ENCODE peak calls at places on chromosomes 16 and 17, in five cellular contexts. One of them, this sample, is unnamed.
A peak's percentile ranks its signal among the peaks of the same experiment; 100 is the strongest.

GRCh38 chr16:500699-501098 is 26.8 kb upstream of the CAPN15 start:
- DNase-seq in tibial nerve: no peak
- DNase-seq in psoas muscle: no peak
- DNase-seq in mucosa of descending colon: no peak
- DNase-seq in AG10803: no peak
- DNase-seq in this sample: no peak

GRCh38 chr16:83269541-83269940 is 538.2 kb upstream of the HSBP1 start:
- DNase-seq in psoas muscle: no peak
- DNase-seq in tibial nerve: no peak
- DNase-seq in mucosa of descending colon: no peak
- DNase-seq in AG10803: no peak
- DNase-seq in this sample: no peak

GRCh38 chr16:57518520-57518919 is 17.9 kb downstream of the CCDC102A start:
- DNase-seq in psoas muscle: no peak
- DNase-seq in tibial nerve: no peak
- DNase-seq in mucosa of descending colon: no peak
- DNase-seq in AG10803: no peak
- DNase-seq in this sample: no peak

GRCh38 chr16:13568803-13569202 is 351.2 kb upstream of the ERCC4 start:
- DNase-seq in mucosa of descending colon: no peak
- DNase-seq in psoas muscle: no peak
- DNase-seq in tibial nerve: no peak
- DNase-seq in AG10803: no peak
- DNase-seq in this sample: no peak

GRCh38 chr16:72024862-72025382 is 16.4 kb downstream of the DHODH start:
- DNase-seq in AG10803: no peak
- DNase-seq in mucosa of descending colon: no peak
- DNase-seq in tibial nerve: no peak
- DNase-seq in psoas muscle: no peak
- DNase-seq in this sample: no peak

GRCh38 chr17:8611671-8612298 is 18.7 kb downstream of the MYH10 start:
- DNase-seq in mucosa of descending colon: no peak
- DNase-seq in tibial nerve: no peak
- DNase-seq in psoas muscle: no peak
- DNase-seq in AG10803: peak; percentile 76
- DNase-seq in this sample: peak; percentile 15

GRCh38 chr16:79170565-79171242 is 429.8 kb downstream of the MAF start:
- DNase-seq in tibial nerve: peak; percentile 42
- DNase-seq in AG10803: no peak
- DNase-seq in mucosa of descending colon: no peak
- DNase-seq in psoas muscle: no peak
- DNase-seq in this sample: no peak

GRCh38 chr16:49919327-49919726 is 63.4 kb upstream of the ZNF423 start:
- DNase-seq in mucosa of descending colon: no peak
- DNase-seq in tibial nerve: no peak
- DNase-seq in AG10803: no peak
- DNase-seq in psoas muscle: no peak
- DNase-seq in this sample: no peak

GRCh38 chr16:55875273-55875672 is at the start of gene CES5A:
- DNase-seq in psoas muscle: no peak
- DNase-seq in AG10803: no peak
- DNase-seq in tibial nerve: no peak
- DNase-seq in mucosa of descending colon: no peak
- DNase-seq in this sample: no peak

GRCh38 chr16:27514806-27515205 is 34.9 kb downstream of the GTF3C1 start:
- DNase-seq in psoas muscle: peak; percentile 81
- DNase-seq in mucosa of descending colon: no peak
- DNase-seq in tibial nerve: no peak
- DNase-seq in AG10803: no peak
- DNase-seq in this sample: no peak

GRCh38 chr17:75571197-75571884 is 16.3 kb upstream of the MYO15B start:
- DNase-seq in tibial nerve: peak; percentile 16
- DNase-seq in mucosa of descending colon: no peak
- DNase-seq in psoas muscle: no peak
- DNase-seq in AG10803: no peak
- DNase-seq in this sample: no peak

GRCh38 chr17:58932956-58933355 is 173.7 kb downstream of the TRIM37 start:
- DNase-seq in AG10803: no peak
- DNase-seq in mucosa of descending colon: no peak
- DNase-seq in tibial nerve: no peak
- DNase-seq in psoas muscle: no peak
- DNase-seq in this sample: no peak

GRCh38 chr17:37359682-37360188 is 16.1 kb upstream of the C17orf78 start:
- DNase-seq in psoas muscle: no peak
- DNase-seq in mucosa of descending colon: no peak
- DNase-seq in AG10803: peak; percentile 37
- DNase-seq in tibial nerve: no peak
- DNase-seq in this sample: no peak

GRCh38 chr17:31511176-31511540 is 119.7 kb downstream of the RAB11FIP4 start:
- DNase-seq in mucosa of descending colon: peak; percentile 83
- DNase-seq in tibial nerve: no peak
- DNase-seq in psoas muscle: no peak
- DNase-seq in AG10803: no peak
- DNase-seq in this sample: no peak

GRCh38 chr17:52762147-52762793 is 603.8 kb upstream of the CA10 start:
- DNase-seq in tibial nerve: no peak
- DNase-seq in mucosa of descending colon: no peak
- DNase-seq in psoas muscle: no peak
- DNase-seq in AG10803: no peak
- DNase-seq in this sample: no peak

GRCh38 chr16:11076259-11077018 is 132.1 kb downstream of the CLEC16A start:
- DNase-seq in psoas muscle: no peak
- DNase-seq in mucosa of descending colon: no peak
- DNase-seq in AG10803: no peak
- DNase-seq in tibial nerve: no peak
- DNase-seq in this sample: no peak

GRCh38 chr17:72392056-72393010 is 271.5 kb downstream of the SOX9 start:
- DNase-seq in AG10803: peak; percentile 89
- DNase-seq in psoas muscle: no peak
- DNase-seq in mucosa of descending colon: no peak
- DNase-seq in tibial nerve: peak; percentile 59
- DNase-seq in this sample: peak; percentile 61

GRCh38 chr17:50986989-50987660 is 121.0 kb upstream of the TOB1 start:
- DNase-seq in AG10803: peak; percentile 22
- DNase-seq in psoas muscle: no peak
- DNase-seq in tibial nerve: no peak
- DNase-seq in mucosa of descending colon: no peak
- DNase-seq in this sample: peak; percentile 73

GRCh38 chr16:12210258-12210880 is 233.8 kb downstream of the SNX29 start:
- DNase-seq in psoas muscle: no peak
- DNase-seq in mucosa of descending colon: no peak
- DNase-seq in AG10803: no peak
- DNase-seq in tibial nerve: no peak
- DNase-seq in this sample: no peak

GRCh38 chr17:46108550-46109110 is 84.6 kb downstream of the KANSL1 start:
- DNase-seq in AG10803: no peak
- DNase-seq in mucosa of descending colon: no peak
- DNase-seq in psoas muscle: no peak
- DNase-seq in tibial nerve: no peak
- DNase-seq in this sample: no peak

GRCh38 chr16:56606071-56606687 is 2.2 kb upstream of the MT2A start:
- DNase-seq in AG10803: no peak
- DNase-seq in mucosa of descending colon: no peak
- DNase-seq in psoas muscle: peak; percentile 88
- DNase-seq in tibial nerve: peak; percentile 74
- DNase-seq in this sample: no peak

GRCh38 chr17:60864674-60865080 is 187.0 kb downstream of the BCAS3 start:
- DNase-seq in mucosa of descending colon: no peak
- DNase-seq in tibial nerve: no peak
- DNase-seq in AG10803: no peak
- DNase-seq in psoas muscle: no peak
- DNase-seq in this sample: no peak

GRCh38 chr17:72205357-72205756 is 84.5 kb downstream of the SOX9 start:
- DNase-seq in psoas muscle: no peak
- DNase-seq in mucosa of descending colon: no peak
- DNase-seq in AG10803: no peak
- DNase-seq in tibial nerve: no peak
- DNase-seq in this sample: no peak

DNA sequence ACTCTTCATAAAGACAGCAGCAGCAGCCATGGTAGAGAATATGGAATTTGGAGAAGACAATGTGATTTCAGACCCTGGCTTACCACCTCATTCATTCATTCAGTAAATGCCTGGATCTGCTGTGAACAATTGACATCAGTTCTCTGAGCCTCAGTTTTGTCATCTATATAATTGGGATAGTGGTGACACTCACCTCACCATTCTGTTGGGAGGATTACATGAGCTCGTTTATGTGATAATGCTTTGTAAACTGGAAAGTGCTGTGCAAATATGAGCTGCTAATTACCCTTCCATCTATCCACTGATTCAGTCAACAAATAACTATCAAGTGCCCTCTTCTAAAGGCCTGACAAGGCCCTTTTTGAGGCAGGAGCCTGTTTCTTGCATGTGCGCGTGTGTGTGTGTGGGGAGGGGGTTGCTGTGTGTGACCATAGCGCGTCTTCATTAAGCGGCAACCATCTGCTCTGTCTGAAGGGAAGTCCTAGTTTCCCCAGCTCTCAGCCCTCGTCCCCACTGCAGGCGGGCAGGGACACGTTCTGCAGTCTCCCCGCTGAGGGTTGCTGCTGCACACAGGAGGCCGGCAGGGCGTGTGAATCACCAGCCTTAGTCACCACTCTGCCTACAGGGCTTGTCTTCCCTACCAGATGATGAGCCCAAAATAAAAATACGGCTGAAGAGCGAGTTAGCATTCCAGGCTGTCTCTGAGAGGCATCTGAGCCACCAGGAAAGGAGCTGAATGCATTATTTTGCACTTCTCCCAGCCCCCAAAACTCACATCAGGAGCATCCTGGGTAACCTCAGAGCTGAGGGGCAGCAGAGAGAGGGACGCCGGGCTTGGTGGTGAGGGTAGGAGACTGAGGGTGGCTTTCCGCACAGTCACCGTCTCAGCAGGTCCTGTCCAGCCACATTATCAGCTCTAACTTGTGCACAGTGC is 19.9 kb downstream of the ARL4D start:
- DNase-seq in psoas muscle: peak; percentile 65
- DNase-seq in mucosa of descending colon: peak; percentile 57
- DNase-seq in AG10803: peak; percentile 88
- DNase-seq in tibial nerve: no peak
- DNase-seq in this sample: peak; percentile 90
- TF ChIP-seq CTCF in psoas muscle: no peak
- TF ChIP-seq CTCF in mucosa of descending colon: no peak
- TF ChIP-seq CTCF in AG10803: peak; percentile 18
- TF ChIP-seq CTCF in tibial nerve: no peak
- TF ChIP-seq CTCF in this sample: no peak

GRCh38 chr17:81968396-81968745 is 7.4 kb upstream of the NOTUM start:
- DNase-seq in psoas muscle: no peak
- DNase-seq in mucosa of descending colon: no peak
- DNase-seq in AG10803: no peak
- DNase-seq in tibial nerve: no peak
- DNase-seq in this sample: no peak

GRCh38 chr17:81968850-81969812 is 8.1 kb upstream of the NOTUM start:
- DNase-seq in tibial nerve: no peak
- DNase-seq in AG10803: no peak
- DNase-seq in psoas muscle: no peak
- DNase-seq in mucosa of descending colon: no peak
- DNase-seq in this sample: no peak

GRCh38 chr17:81966343-81967243 is 5.6 kb upstream of the NOTUM start:
- DNase-seq in mucosa of descending colon: peak; percentile 84
- DNase-seq in psoas muscle: peak; percentile 77
- DNase-seq in tibial nerve: no peak
- DNase-seq in AG10803: peak; percentile 66
- DNase-seq in this sample: no peak

GRCh38 chr17:81967533-81968395 is 6.8 kb upstream of the NOTUM start:
- DNase-seq in psoas muscle: peak; percentile 90
- DNase-seq in mucosa of descending colon: peak; percentile 88
- DNase-seq in AG10803: peak; percentile 71
- DNase-seq in tibial nerve: peak; percentile 53
- DNase-seq in this sample: peak; percentile 52

GRCh38 chr17:81967244-81967532 is 6.2 kb upstream of the NOTUM start:
- DNase-seq in mucosa of descending colon: no peak
- DNase-seq in AG10803: no peak
- DNase-seq in tibial nerve: no peak
- DNase-seq in psoas muscle: no peak
- DNase-seq in this sample: no peak
- H3K4me3 ChIP-seq in mucosa of descending colon: no peak overlapping the region
- H3K4me3 ChIP-seq in AG10803: no peak overlapping the region
- H3K4me3 ChIP-seq in tibial nerve: no peak overlapping the region
- H3K4me3 ChIP-seq in psoas muscle: no peak overlapping the region
- H3K4me3 ChIP-seq in this sample: no peak overlapping the region

DNA sequence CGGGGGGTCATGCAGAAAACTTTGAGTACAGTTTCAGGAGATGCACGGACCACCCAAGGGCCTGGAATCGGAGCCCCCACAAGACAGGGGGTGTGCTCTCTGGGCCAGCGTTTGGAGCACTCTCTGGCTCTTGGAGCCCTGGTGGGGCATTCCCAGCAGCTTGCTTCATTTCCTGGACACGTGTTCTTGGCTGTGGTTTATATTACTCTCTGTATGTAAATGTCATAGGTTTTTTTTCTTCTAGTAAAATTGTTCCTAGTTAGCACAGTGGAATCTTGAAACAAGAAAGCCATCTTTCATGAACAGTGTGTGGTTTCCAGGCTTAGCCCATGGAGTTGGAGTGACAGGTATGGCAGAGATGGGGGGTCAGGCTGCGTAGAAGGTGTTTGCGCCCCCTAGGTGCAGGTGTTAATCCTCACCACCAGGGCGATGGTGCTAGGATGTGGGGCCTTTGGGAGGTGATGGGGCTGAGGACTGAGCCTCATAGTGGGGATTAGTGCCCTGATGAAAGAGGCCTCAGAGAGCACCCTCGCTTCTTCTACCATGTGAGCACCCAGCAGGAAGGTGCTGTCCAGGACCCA is 79.8 kb downstream of the JPH3 start:
- DNase-seq in psoas muscle: no peak
- DNase-seq in AG10803: peak; percentile 72
- DNase-seq in mucosa of descending colon: no peak
- DNase-seq in tibial nerve: no peak
- DNase-seq in this sample: peak; percentile 54
- TF ChIP-seq CTCF in psoas muscle: no peak
- TF ChIP-seq CTCF in AG10803: peak; percentile 47
- TF ChIP-seq CTCF in mucosa of descending colon: no peak
- TF ChIP-seq CTCF in tibial nerve: no peak
- TF ChIP-seq CTCF in this sample: peak; percentile 36

GRCh38 chr16:29117631-29118030 is 132.8 kb downstream of the LAT start:
- DNase-seq in mucosa of descending colon: no peak
- DNase-seq in psoas muscle: no peak
- DNase-seq in AG10803: no peak
- DNase-seq in tibial nerve: no peak
- DNase-seq in this sample: no peak

GRCh38 chr16:29111421-29111820 is 126.6 kb downstream of the LAT start:
- DNase-seq in tibial nerve: no peak
- DNase-seq in psoas muscle: no peak
- DNase-seq in AG10803: no peak
- DNase-seq in mucosa of descending colon: no peak
- DNase-seq in this sample: no peak

GRCh38 chr16:29116980-29117379 is 132.1 kb downstream of the LAT start:
- DNase-seq in psoas muscle: no peak
- DNase-seq in AG10803: no peak
- DNase-seq in mucosa of descending colon: no peak
- DNase-seq in tibial nerve: no peak
- DNase-seq in this sample: no peak

GRCh38 chr16:29114476-29115012 is 129.7 kb downstream of the LAT start:
- DNase-seq in mucosa of descending colon: no peak
- DNase-seq in psoas muscle: no peak
- DNase-seq in tibial nerve: no peak
- DNase-seq in AG10803: no peak
- DNase-seq in this sample: no peak
- H3K4me3 ChIP-seq in mucosa of descending colon: no peak overlapping the region
- H3K4me3 ChIP-seq in psoas muscle: no peak overlapping the region
- H3K4me3 ChIP-seq in tibial nerve: no peak overlapping the region
- H3K4me3 ChIP-seq in AG10803: no peak overlapping the region
- H3K4me3 ChIP-seq in this sample: no peak overlapping the region

GRCh38 chr16:30731411-30731810 is 16.8 kb upstream of the PHKG2 start:
- DNase-seq in psoas muscle: no peak
- DNase-seq in AG10803: no peak
- DNase-seq in tibial nerve: no peak
- DNase-seq in mucosa of descending colon: no peak
- DNase-seq in this sample: no peak
- TF ChIP-seq CTCF in psoas muscle: no peak
- TF ChIP-seq CTCF in AG10803: no peak
- TF ChIP-seq CTCF in tibial nerve: no peak
- TF ChIP-seq CTCF in mucosa of descending colon: no peak
- TF ChIP-seq CTCF in this sample: no peak

This sample was measured in astrocyte of the spinal cord.